ENCODE peak calls at places on chromosomes 3 and 15, in nine cellular contexts. D is stomach, A is fibroblast of gingiva, N is endodermal cell, B is A673, F is spleen, J is transverse colon, C is hepatic stellate cell, E is GM12891. P is an unnamed sample.

GRCh38 chr3:97575742-97576141 is 188.8 kb upstream of the ARL6 start:
- DNase-seq in D (no peak), A (no peak), N (no peak), B (no peak), F (no peak), J (no peak), C (no peak), E (no peak), P (no peak)

GRCh38 chr3:171704002-171704401 is 106.3 kb downstream of the PLD1 start:
- DNase-seq in D (peak), A (peak), N (peak), B (peak), F (no peak), J (peak), C (peak), E (peak), P (peak)

GRCh38 chr15:61227269-61228024 is 1.7 kb downstream of the RORA start:
- DNase-seq in D (no peak), A (peak), N (peak), B (peak), F (no peak), J (no peak), C (peak), E (no peak), P (no peak)

GRCh38 chr15:38378162-38378560 is 75.8 kb upstream of the FAM98B start:
- DNase-seq in D (peak), A (peak), N (no peak), B (peak), F (no peak), J (peak), C (peak), E (no peak), P (no peak)

GRCh38 chr3:106071306-106071705 is 202.5 kb upstream of the CBLB start:
- DNase-seq in D (no peak), A (no peak), N (no peak), B (no peak), F (no peak), J (no peak), C (no peak), E (no peak), P (no peak)

GRCh38 chr15:76176487-76177085 is 116.8 kb downstream of the TMEM266 start:
- DNase-seq in D (no peak), A (no peak), N (no peak), B (no peak), F (no peak), J (no peak), C (no peak), E (no peak), P (no peak)

GRCh38 chr15:75666823-75667501 is 19.2 kb downstream of the SNX33 start:
- DNase-seq in D (peak), A (peak), N (no peak), B (peak), F (peak), J (peak), C (peak), E (no peak), P (no peak)

GRCh38 chr3:13764161-13764560 is 115.7 kb downstream of the WNT7A start:
- DNase-seq in D (no peak), A (no peak), N (peak), B (no peak), F (no peak), J (no peak), C (no peak), E (no peak), P (no peak)

GRCh38 chr3:169813757-169814517 is 1.2 kb upstream of the LRRC34 start:
- DNase-seq in D (peak), A (no peak), N (peak), B (peak), F (peak), J (peak), C (no peak), E (peak), P (peak)

GRCh38 chr15:68488966-68489365 is 57.0 kb upstream of the ITGA11 start:
- DNase-seq in D (no peak), A (no peak), N (no peak), B (no peak), F (no peak), J (no peak), C (no peak), E (no peak), P (no peak)

GRCh38 chr3:151200586-151200985 is 2.4 kb downstream of the GPR171 start:
- DNase-seq in D (no peak), A (no peak), N (no peak), B (no peak), F (no peak), J (no peak), C (no peak), E (no peak), P (no peak)

GRCh38 chr3:170622369-170623159 is 36.7 kb upstream of the SLC7A14 start:
- DNase-seq in D (no peak), A (peak), N (no peak), B (peak), F (no peak), J (no peak), C (peak), E (no peak), P (no peak)

GRCh38 chr15:50055333-50056278 is 63.4 kb downstream of the ATP8B4 start:
- DNase-seq in D (no peak), A (peak), N (no peak), B (no peak), F (no peak), J (no peak), C (peak), E (no peak), P (no peak)

GRCh38 chr3:160564949-160565441 is 376 bp downstream of the KPNA4 start:
- DNase-seq in D (peak), A (peak), N (no peak), B (peak), F (peak), J (peak), C (peak), E (peak), P (peak)

GRCh38 chr15:81511160-81511559 is 137.1 kb upstream of the TMC3 start:
- DNase-seq in D (no peak), A (no peak), N (no peak), B (no peak), F (no peak), J (no peak), C (no peak), E (no peak), P (no peak)

GRCh38 chr15:85542895-85543331 is 162.5 kb downstream of the AKAP13 start:
- DNase-seq in D (no peak), A (peak), N (no peak), B (no peak), F (no peak), J (no peak), C (no peak), E (no peak), P (peak)

GRCh38 chr3:58173670-58174472 is 36.9 kb downstream of the DNASE1L3 start:
- DNase-seq in D (peak), A (no peak), N (peak), B (peak), F (peak), J (peak), C (no peak), E (peak), P (peak)

GRCh38 chr3:171018151-171018935 is 8.2 kb downstream of the SLC2A2 start:
- DNase-seq in D (no peak), A (no peak), N (peak), B (no peak), F (no peak), J (no peak), C (no peak), E (no peak), P (peak)

GRCh38 chr3:49840371-49840770 is 16.0 kb downstream of the TRAIP start:
- DNase-seq in D (no peak), A (no peak), N (no peak), B (no peak), F (no peak), J (no peak), C (no peak), E (no peak), P (no peak)

GRCh38 chr3:119295816-119296484 is 1.8 kb downstream of the ARHGAP31 start:
- DNase-seq in D (no peak), A (no peak), N (no peak), B (no peak), F (no peak), J (no peak), C (no peak), E (no peak), P (no peak)

GRCh38 chr15:60854858-60855568 is 374.1 kb downstream of the RORA start:
- DNase-seq in D (no peak), A (no peak), N (no peak), B (no peak), F (no peak), J (no peak), C (no peak), E (no peak), P (no peak)

P was measured in HT-29.